ENCODE peak calls at places on chromosomes 13 and 19, in nine cellular contexts. S is brain microvascular endothelial cell; U is lung; C is CD8-positive, alpha-beta T cell; I is tibial nerve; Z is heart right ventricle; V is HL-60; L is neural progenitor cell; P is dorsolateral prefrontal cortex. Y is an unnamed sample.

GRCh38 chr13:23618341-23618740 is 48.1 kb downstream of the TNFRSF19 start:
- DNase-seq in S (peak; percentile 99), V (no peak), U (no peak), I (no peak), C (no peak), Z (no peak), L (no peak), P (no peak), Y (no peak)

GRCh38 chr19:3780786-3781304 is 5.3 kb downstream of the MATK start:
- DNase-seq in I (no peak), V (no peak), P (no peak), U (no peak), Z (no peak), L (no peak), C (no peak), S (no peak), Y (no peak)

GRCh38 chr19:15008308-15008707 is 28.6 kb upstream of the SLC1A6 start:
- DNase-seq in Z (no peak), L (no peak), C (no peak), P (no peak), V (no peak), S (no peak), U (no peak), I (no peak), Y (no peak)

GRCh38 chr13:105353654-105354053 is 1181.8 kb downstream of the EFNB2 start:
- DNase-seq in S (no peak), P (no peak), U (no peak), V (no peak), L (no peak), I (no peak), Z (no peak), C (no peak), Y (no peak)

GRCh38 chr13:40194204-40194806 is 472.1 kb downstream of the FOXO1 start:
- DNase-seq in C (no peak), V (no peak), L (no peak), U (no peak), I (no peak), P (no peak), S (no peak), Z (no peak), Y (no peak)

GRCh38 chr19:29311391-29311790 is 98.4 kb upstream of the UQCRFS1 start:
- DNase-seq in Z (no peak), S (no peak), C (no peak), P (no peak), V (no peak), U (no peak), L (peak; percentile 78), I (no peak), Y (no peak)

GRCh38 chr19:41023193-41023592 is 32.1 kb downstream of the CYP2B6 start:
- DNase-seq in C (no peak), Z (no peak), U (no peak), I (no peak), S (no peak), L (no peak), P (no peak), V (no peak), Y (no peak)

GRCh38 chr19:42003506-42004294 is 9.7 kb upstream of the ATP1A3 start:
- DNase-seq in Z (no peak), U (no peak), P (no peak), S (no peak), L (no peak), V (no peak), C (no peak), I (no peak), Y (no peak)

GRCh38 chr13:94163535-94163934 is 315.9 kb downstream of the DCT start:
- DNase-seq in V (no peak), C (no peak), P (no peak), U (no peak), L (no peak), Z (no peak), I (no peak), S (no peak), Y (no peak)

GRCh38 chr19:35717665-35718344 is at the start of gene KMT2B:
- DNase-seq in S (no peak), Z (no peak), P (no peak), V (no peak), I (no peak), C (no peak), L (peak; percentile 99), U (no peak), Y (peak; percentile 96)

GRCh38 chr13:45331123-45331619 is 9.8 kb downstream of the TPT1 start:
- DNase-seq in L (no peak), P (no peak), U (no peak), Z (no peak), S (no peak), I (no peak), V (no peak), C (no peak), Y (no peak)

GRCh38 chr13:45328661-45329105 is 12.3 kb downstream of the TPT1 start:
- DNase-seq in Z (no peak), P (no peak), S (peak; percentile 72), U (no peak), V (no peak), I (no peak), C (no peak), L (no peak), Y (no peak)

GRCh38 chr13:45325806-45326205 is 15.2 kb downstream of the TPT1 start:
- DNase-seq in C (no peak), Z (peak; percentile 48), I (peak; percentile 26), S (peak; percentile 87), L (no peak), U (no peak), V (no peak), P (no peak), Y (no peak)

GRCh38 chr13:45331981-45332830 is 8.8 kb downstream of the TPT1 start:
- DNase-seq in Z (no peak), V (no peak), L (no peak), S (peak; percentile 80), C (no peak), I (no peak), P (no peak), U (no peak), Y (no peak)

GRCh38 chr13:45327253-45327954 is 13.6 kb downstream of the TPT1 start:
- DNase-seq in V (no peak), P (no peak), C (no peak), U (no peak), S (no peak), Z (no peak), L (no peak), I (no peak), Y (no peak)
- TF ChIP-seq CTCF in V (no peak), P (no peak), C (no peak), U (no peak), S (no peak), Z (no peak), L (peak; percentile 9), I (no peak), Y (no peak)

GRCh38 chr19:5806133-5806489 is 1.2 kb downstream of the NRTN start:
- DNase-seq in S (no peak), P (no peak), V (no peak), C (no peak), U (no peak), I (no peak), Z (no peak), L (no peak), Y (no peak)
- TF ChIP-seq CTCF in S (no peak), P (no peak), V (no peak), C (peak; percentile 19), U (no peak), I (peak; percentile 5), Z (no peak), L (no peak), Y (no peak)

GRCh38 chr19:53537523-53538377 is at the start of gene ZNF331:
- DNase-seq in C (peak; percentile 88), S (peak; percentile 68), Z (peak; percentile 84), U (peak; percentile 73), V (peak; percentile 75), P (peak; percentile 76), L (peak; percentile 75), I (peak; percentile 73), Y (peak; percentile 85)

GRCh38 chr19:53537126-53537522 is 821 bp upstream of the ZNF331 start:
- DNase-seq in Z (no peak), L (no peak), V (no peak), I (no peak), S (no peak), U (no peak), P (no peak), C (no peak), Y (no peak)

GRCh38 chr19:53538378-53539109 is 599 bp downstream of the ZNF331 start:
- DNase-seq in U (no peak), I (no peak), S (no peak), V (no peak), Z (peak; percentile 22), P (no peak), L (peak; percentile 11), C (no peak), Y (no peak)

GRCh38 chr19:53532362-53532761 is 5.6 kb upstream of the ZNF331 start:
- DNase-seq in U (no peak), V (no peak), L (no peak), Z (no peak), P (no peak), I (no peak), S (no peak), C (no peak), Y (no peak)

GRCh38 chr19:53536223-53536543 is 1.8 kb upstream of the ZNF331 start:
- DNase-seq in S (no peak), I (no peak), L (no peak), C (no peak), P (no peak), U (no peak), V (no peak), Z (no peak), Y (no peak)
- TF ChIP-seq CTCF in S (no peak), I (no peak), L (no peak), C (no peak), P (no peak), U (no peak), V (no peak), Z (no peak), Y (no peak)

GRCh38 chr19:39154626-39155100 is 29.1 kb downstream of the PAK4 start:
- DNase-seq in V (no peak), P (no peak), U (peak; percentile 72), L (no peak), C (no peak), Z (no peak), I (no peak), S (no peak), Y (no peak)
- TF ChIP-seq CTCF in V (no peak), P (no peak), U (no peak), L (no peak), C (no peak), Z (no peak), I (no peak), S (no peak), Y (no peak)

Y was measured in GM10248.